ENCODE peak calls at places on chromosome 18, in ten cellular contexts. F is HEK293T; Q is endothelial cell; E is activated CD4-positive, alpha-beta T cell treated with anti-CD3 and anti-CD28 coated beads for 48 hours; C is A673; S is LNCaP clone FGC; T is amniotic epithelial cell; I is NCI-H1105 treated with DMSO at 0.1 percent for 48 hours; V is stimulated activated CD4-positive, alpha-beta T cell treated with anti-CD3 and anti-CD28 coated beads, Interleukin-2, amount 100 ng/mL, for 24 hours; X is CD4-positive, alpha-beta T cell. O is an unnamed sample.

GRCh38 chr18:61860302-61860701 is 32.5 kb downstream of the RNF152 start:
- DNase-seq in F (no peak), Q (no peak), E (no peak), C (no peak), S (no peak), T (peak), I (no peak), V (no peak), X (no peak), O (no peak)

GRCh38 chr18:75209129-75209951 is at the start of gene PTGR3:
- DNase-seq in F (peak), Q (peak), E (peak), C (peak), S (peak), T (peak), I (peak), V (peak), X (peak), O (peak)

GRCh38 chr18:23253630-23254029 is 118.3 kb downstream of the CABLES1 start:
- DNase-seq in F (no peak), Q (no peak), E (no peak), C (no peak), S (no peak), T (no peak), I (no peak), V (no peak), X (no peak), O (no peak)

GRCh38 chr18:36476433-36476832 is 178.9 kb downstream of the FHOD3 start:
- DNase-seq in F (no peak), Q (no peak), E (no peak), C (no peak), S (no peak), T (no peak), I (no peak), V (no peak), X (no peak), O (no peak)

GRCh38 chr18:59834267-59834666 is 65.5 kb upstream of the PMAIP1 start:
- DNase-seq in F (no peak), Q (no peak), E (peak), C (no peak), S (no peak), T (no peak), I (no peak), V (no peak), X (no peak), O (peak)

GRCh38 chr18:366466-367053 is 98.7 kb upstream of the THOC1 start:
- DNase-seq in F (no peak), Q (peak), E (no peak), C (no peak), S (no peak), T (no peak), I (no peak), V (no peak), X (no peak), O (no peak)

GRCh38 chr18:23538040-23538439 is 34.7 kb downstream of the RMC1 start:
- DNase-seq in F (no peak), Q (no peak), E (no peak), C (no peak), S (no peak), T (peak), I (no peak), V (no peak), X (no peak), O (no peak)

GRCh38 chr18:2223859-2224258 is 347.4 kb downstream of the METTL4 start:
- DNase-seq in F (no peak), Q (peak), E (peak), C (peak), S (peak), T (peak), I (peak), V (no peak), X (no peak), O (no peak)

GRCh38 chr18:24115628-24116027 is 23.2 kb upstream of the CABYR start:
- DNase-seq in F (no peak), Q (no peak), E (no peak), C (no peak), S (no peak), T (no peak), I (no peak), V (no peak), X (no peak), O (no peak)

GRCh38 chr18:3466051-3466450 is 16.1 kb downstream of the TGIF1 start:
- DNase-seq in F (no peak), Q (peak), E (no peak), C (peak), S (no peak), T (peak), I (no peak), V (no peak), X (no peak), O (no peak)

GRCh38 chr18:72235422-72235821 is 308.7 kb downstream of the CBLN2 start:
- DNase-seq in F (no peak), Q (no peak), E (no peak), C (no peak), S (no peak), T (no peak), I (peak), V (no peak), X (no peak), O (no peak)

GRCh38 chr18:7117390-7118355 is at the start of gene LAMA1:
- DNase-seq in F (peak), Q (peak), E (no peak), C (no peak), S (no peak), T (no peak), I (no peak), V (peak), X (no peak), O (no peak)

GRCh38 chr18:51561821-51562220 is 364.3 kb upstream of the MEX3C start:
- DNase-seq in F (no peak), Q (no peak), E (no peak), C (no peak), S (no peak), T (peak), I (no peak), V (no peak), X (no peak), O (no peak)

GRCh38 chr18:74375999-74376398 is 60.4 kb downstream of the C18orf63 start:
- DNase-seq in F (no peak), Q (no peak), E (no peak), C (no peak), S (no peak), T (no peak), I (no peak), V (no peak), X (no peak), O (no peak)

GRCh38 chr18:57644540-57644939 is 22.9 kb upstream of the NARS1 start:
- DNase-seq in F (no peak), Q (no peak), E (no peak), C (no peak), S (no peak), T (no peak), I (peak), V (no peak), X (no peak), O (no peak)

GRCh38 chr18:34957119-34957863 is 83.9 kb upstream of the MAPRE2 start:
- DNase-seq in F (no peak), Q (no peak), E (no peak), C (no peak), S (no peak), T (peak), I (no peak), V (no peak), X (no peak), O (no peak)

GRCh38 chr18:77206676-77207370 is 42.8 kb upstream of the GALR1 start:
- DNase-seq in F (no peak), Q (no peak), E (no peak), C (no peak), S (no peak), T (peak), I (no peak), V (no peak), X (no peak), O (peak)

GRCh38 chr18:48927286-48928080 is 23.3 kb downstream of the SMAD7 start:
- DNase-seq in F (no peak), Q (no peak), E (no peak), C (no peak), S (no peak), T (no peak), I (no peak), V (no peak), X (no peak), O (no peak)

GRCh38 chr18:54742654-54743053 is 85.6 kb upstream of the RAB27B start:
- DNase-seq in F (no peak), Q (no peak), E (no peak), C (no peak), S (peak), T (peak), I (no peak), V (no peak), X (no peak), O (peak)

GRCh38 chr18:50203801-50204604 is 9.1 kb upstream of the MYO5B start:
- DNase-seq in F (peak), Q (peak), E (peak), C (peak), S (peak), T (peak), I (peak), V (peak), X (no peak), O (no peak)

GRCh38 chr18:77517901-77518300 is 268.3 kb downstream of the GALR1 start:
- DNase-seq in F (no peak), Q (no peak), E (no peak), C (no peak), S (no peak), T (no peak), I (no peak), V (no peak), X (no peak), O (no peak)

GRCh38 chr18:59268722-59269562 is 4.3 kb downstream of the RAX start:
- DNase-seq in F (peak), Q (peak), E (peak), C (peak), S (no peak), T (no peak), I (peak), V (peak), X (no peak), O (no peak)

GRCh38 chr18:30444544-30444943 is 598.0 kb downstream of the DSC3 start:
- DNase-seq in F (no peak), Q (no peak), E (no peak), C (no peak), S (no peak), T (no peak), I (no peak), V (no peak), X (no peak), O (no peak)

GRCh38 chr18:31819106-31819924 is 58.6 kb upstream of the SLC25A52 start:
- DNase-seq in F (peak), Q (no peak), E (no peak), C (peak), S (peak), T (peak), I (peak), V (no peak), X (no peak), O (no peak)

GRCh38 chr18:23453657-23454011 is 547 bp downstream of the RIOK3 start:
- DNase-seq in F (no peak), Q (no peak), E (no peak), C (no peak), S (no peak), T (peak), I (peak), V (no peak), X (no peak), O (no peak)

GRCh38 chr18:23662309-23663263 is at the start of gene ANKRD29:
- DNase-seq in F (peak), Q (peak), E (peak), C (peak), S (no peak), T (no peak), I (peak), V (peak), X (peak), O (peak)

GRCh38 chr18:62457830-62458229 is 65.0 kb upstream of the ZCCHC2 start:
- DNase-seq in F (no peak), Q (no peak), E (no peak), C (no peak), S (no peak), T (no peak), I (no peak), V (no peak), X (no peak), O (no peak)

GRCh38 chr18:33517950-33518349 is 60.1 kb upstream of the ASXL3 start:
- DNase-seq in F (no peak), Q (no peak), E (no peak), C (no peak), S (no peak), T (no peak), I (no peak), V (no peak), X (no peak), O (no peak)

GRCh38 chr18:46113751-46114150 is 9.6 kb downstream of the HAUS1 start:
- DNase-seq in F (no peak), Q (no peak), E (no peak), C (no peak), S (no peak), T (no peak), I (no peak), V (no peak), X (no peak), O (no peak)

GRCh38 chr18:23565916-23566547 is 20.3 kb downstream of the NPC1 start:
- DNase-seq in F (no peak), Q (no peak), E (no peak), C (no peak), S (no peak), T (peak), I (no peak), V (no peak), X (no peak), O (no peak)

GRCh38 chr18:9689253-9689652 is 18.8 kb upstream of the RAB31 start:
- DNase-seq in F (no peak), Q (no peak), E (no peak), C (no peak), S (no peak), T (no peak), I (no peak), V (no peak), X (no peak), O (no peak)

GRCh38 chr18:27184115-27185024 is 738 bp downstream of the CHST9 start:
- DNase-seq in F (peak), Q (peak), E (no peak), C (no peak), S (no peak), T (no peak), I (no peak), V (no peak), X (no peak), O (no peak)

GRCh38 chr18:3451989-3452749 is 2.2 kb downstream of the TGIF1 start:
- DNase-seq in F (peak), Q (peak), E (peak), C (peak), S (no peak), T (peak), I (no peak), V (peak), X (peak), O (peak)

GRCh38 chr18:45282101-45282812 is 333.0 kb upstream of the SLC14A2 start:
- DNase-seq in F (peak), Q (no peak), E (no peak), C (no peak), S (no peak), T (no peak), I (no peak), V (no peak), X (no peak), O (no peak)